ENCODE peak calls at places on chromosomes 12 and 14, in four cellular contexts. X is HepG2, I is K562, N is HCT116. R is an unnamed sample.

GRCh38 chr12:82176761-82177490 is 181.3 kb downstream of the CCDC59 start:
- DNase-seq in N (no peak), I (no peak), X (no peak), R (no peak)

GRCh38 chr12:45887544-45887943 is 102.8 kb downstream of the SCAF11 start:
- DNase-seq in I (no peak), N (no peak), X (no peak), R (no peak)

GRCh38 chr14:89899917-89900680 is 54.4 kb downstream of the EFCAB11 start:
- DNase-seq in N (peak), X (peak), I (peak), R (no peak)

GRCh38 chr14:80930836-80931389 is 10.6 kb downstream of the CEP128 start:
- DNase-seq in I (no peak), N (no peak), X (no peak), R (no peak)

GRCh38 chr14:67883717-67884116 is 64.1 kb downstream of the RAD51B start:
- DNase-seq in I (no peak), X (no peak), N (no peak), R (no peak)

GRCh38 chr14:99786423-99787051 is 6.7 kb upstream of the EML1 start:
- DNase-seq in I (no peak), N (no peak), X (no peak), R (no peak)

GRCh38 chr12:127728285-127728684 is 538.7 kb upstream of the TMEM132C start:
- DNase-seq in I (no peak), X (no peak), N (no peak), R (no peak)

GRCh38 chr12:49092086-49092815 is 2.4 kb downstream of the DHH start:
- DNase-seq in X (peak), N (no peak), I (peak), R (no peak)

GRCh38 chr12:44317651-44318126 is 481.8 kb downstream of the TMEM117 start:
- DNase-seq in N (peak), I (no peak), X (peak), R (peak)

GRCh38 chr12:34604227-34604626 is 581.9 kb downstream of the ALG10 start:
- DNase-seq in X (no peak), I (no peak), N (no peak), R (no peak)

GRCh38 chr14:23285530-23286019 is 357 bp downstream of the HOMEZ start:
- DNase-seq in N (no peak), X (no peak), I (no peak), R (no peak)

GRCh38 chr14:74954232-74954946 is 1.0 kb downstream of the PGF start:
- DNase-seq in X (peak), N (no peak), I (no peak), R (no peak)

GRCh38 chr12:109115758-109116610 is at the start of gene ACACB:
- DNase-seq in X (peak), N (no peak), I (no peak), R (no peak)

GRCh38 chr14:54699087-54699530 is 132.2 kb downstream of the SAMD4A start:
- DNase-seq in I (no peak), N (no peak), X (no peak), R (no peak)

GRCh38 chr14:52182853-52183252 is 84.6 kb upstream of the PTGDR start:
- DNase-seq in I (no peak), N (no peak), X (no peak), R (no peak)

GRCh38 chr14:22563987-22564386 is 25.0 kb downstream of the DAD1 start:
- DNase-seq in X (no peak), N (no peak), I (no peak), R (no peak)

GRCh38 chr12:102888511-102888910 is 28.5 kb downstream of the PAH start:
- DNase-seq in X (no peak), N (no peak), I (no peak), R (no peak)

GRCh38 chr14:31937730-31938346 is 139.3 kb upstream of the ARHGAP5 start:
- DNase-seq in N (peak), X (peak), I (peak), R (peak)

GRCh38 chr14:76434220-76434619 is 58.3 kb downstream of the ESRRB start:
- DNase-seq in X (no peak), I (no peak), N (no peak), R (no peak)

GRCh38 chr14:101556131-101556530 is 5.2 kb upstream of the DIO3 start:
- DNase-seq in X (no peak), N (no peak), I (no peak), R (no peak)

GRCh38 chr14:72443991-72444431 is 449.9 kb downstream of the DPF3 start:
- DNase-seq in N (no peak), I (no peak), X (no peak), R (no peak)

GRCh38 chr14:58637040-58637390 is 747 bp upstream of the DACT1 start:
- DNase-seq in I (no peak), N (no peak), X (no peak), R (no peak)

GRCh38 chr12:76284816-76285750 is 63.1 kb downstream of the BBS10 start:
- DNase-seq in X (peak), I (no peak), N (no peak), R (no peak)

GRCh38 chr12:57837779-57838562 is 8.6 kb downstream of the CTDSP2 start:
- DNase-seq in N (no peak), X (no peak), I (no peak), R (no peak)

GRCh38 chr12:25058619-25059018 is 109.7 kb upstream of the BCAT1 start:
- DNase-seq in N (no peak), I (no peak), X (no peak), R (no peak)

GRCh38 chr14:33840797-33841196 is 110.1 kb downstream of the EGLN3 start:
- DNase-seq in X (no peak), N (no peak), I (no peak), R (no peak)

GRCh38 chr12:68932123-68932700 is 759 bp downstream of the CPM start:
- DNase-seq in X (no peak), I (no peak), N (no peak), R (no peak)

GRCh38 chr12:50325890-50326391 is 42.6 kb upstream of the LIMA1 start:
- DNase-seq in N (no peak), I (no peak), X (peak), R (no peak)

GRCh38 chr14:34649344-34649743 is 19.4 kb upstream of the SNX6 start:
- DNase-seq in X (no peak), N (no peak), I (peak), R (no peak)

GRCh38 chr12:124327362-124328043 is 32.6 kb downstream of the RFLNA start:
- DNase-seq in N (no peak), X (no peak), I (no peak), R (no peak)

GRCh38 chr14:56414231-56414630 is 165.4 kb upstream of the TMEM260 start:
- DNase-seq in X (no peak), N (no peak), I (no peak), R (no peak)

GRCh38 chr12:89861086-89861485 is 152.4 kb upstream of the ATP2B1 start:
- DNase-seq in N (no peak), I (no peak), X (no peak), R (no peak)

GRCh38 chr14:30681752-30682355 is 59.7 kb downstream of the SCFD1 start:
- DNase-seq in I (peak), N (peak), X (peak), R (no peak)

GRCh38 chr12:68468036-68468435 is 135.9 kb upstream of the MDM1 start:
- DNase-seq in N (no peak), X (no peak), I (no peak), R (no peak)

GRCh38 chr12:42779186-42779859 is 189.8 kb upstream of the PRICKLE1 start:
- DNase-seq in I (no peak), X (no peak), N (no peak), R (no peak)

GRCh38 chr12:109963743-109964429 is 32.3 kb downstream of the GIT2 start:
- DNase-seq in N (no peak), X (no peak), I (no peak), R (no peak)

GRCh38 chr12:31324116-31324844 is 1.7 kb downstream of the SINHCAF start:
- DNase-seq in I (peak), N (peak), X (peak), R (no peak)
- TF ChIP-seq TCF7L2 in I (no peak), N (peak), X (no peak), R (peak)

DNA sequence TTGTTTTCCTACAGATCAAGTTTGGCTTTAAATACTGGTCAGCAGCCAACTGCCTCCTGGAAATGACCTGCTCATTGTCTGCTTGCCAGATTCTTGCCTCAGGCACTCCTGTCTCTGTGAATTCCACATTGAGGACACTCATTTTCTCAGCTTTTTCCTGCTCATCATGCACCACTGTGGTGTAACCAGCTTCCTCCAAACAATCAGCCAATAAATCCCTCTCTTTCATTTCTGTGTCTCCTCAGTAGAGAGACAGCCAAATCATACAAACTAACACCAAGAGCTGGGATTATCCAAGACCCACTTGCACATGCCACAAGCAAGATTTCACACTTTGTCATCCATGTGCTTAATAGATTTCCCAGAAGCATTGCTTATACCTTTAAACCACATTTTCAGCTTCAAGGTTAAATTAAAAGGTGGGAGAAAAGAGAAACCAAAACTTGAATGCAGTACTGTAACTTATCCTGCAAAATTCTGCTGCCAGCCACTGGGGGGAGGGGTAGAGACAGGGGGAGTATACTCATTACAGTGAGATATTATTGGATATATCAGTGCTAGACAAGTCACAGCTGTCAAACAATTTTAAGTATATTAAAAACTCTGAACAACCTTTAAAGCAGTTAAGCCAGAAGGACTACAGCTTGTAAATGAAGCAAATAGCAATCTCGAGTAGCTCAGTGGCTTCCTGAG is 105.0 kb downstream of the PPP2R5E start:
- DNase-seq in N (peak), I (peak), X (peak), R (peak)
- TF ChIP-seq POLR2AphosphoS5 in N (no peak), I (no peak), X (no peak), R (no peak)

GRCh38 chr14:26200675-26201074 is 397.2 kb downstream of the NOVA1 start:
- DNase-seq in N (no peak), I (no peak), X (no peak), R (no peak)
- TF ChIP-seq TCF7L2 in N (no peak), I (no peak), X (no peak), R (no peak)

DNA sequence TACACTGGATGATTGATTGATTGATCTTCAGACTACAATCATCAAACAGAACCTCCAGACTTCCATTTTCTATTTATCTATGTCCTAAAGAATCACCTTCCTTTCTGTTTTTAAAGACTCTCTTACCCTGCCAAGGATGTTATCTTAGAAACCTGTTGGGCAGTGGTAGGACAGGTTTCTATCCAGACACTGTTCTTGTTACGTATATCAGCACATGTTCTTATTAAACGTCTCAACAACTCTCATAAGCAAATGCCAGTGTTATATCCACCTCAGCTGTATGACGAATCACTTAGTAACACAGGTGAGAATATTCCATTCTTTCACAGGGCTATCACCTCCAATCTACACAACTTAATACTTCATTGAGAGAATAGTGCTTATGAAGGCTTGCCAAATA is 40.2 kb upstream of the RPL10L start:
- DNase-seq in X (no peak), N (no peak), I (no peak), R (no peak)
- TF ChIP-seq POLR2AphosphoS5 in X (no peak), N (no peak), I (no peak), R (no peak)

GRCh38 chr12:86379337-86379736 is 123.1 kb upstream of the MGAT4C start:
- DNase-seq in X (no peak), N (no peak), I (no peak), R (no peak)

GRCh38 chr12:86376052-86376451 is 119.9 kb upstream of the MGAT4C start:
- DNase-seq in X (peak), I (no peak), N (peak), R (no peak)

GRCh38 chr12:86373813-86374212 is 117.6 kb upstream of the MGAT4C start:
- DNase-seq in I (no peak), N (no peak), X (no peak), R (no peak)
- TF ChIP-seq TCF7L2 in I (no peak), N (no peak), X (no peak), R (no peak)

DNA sequence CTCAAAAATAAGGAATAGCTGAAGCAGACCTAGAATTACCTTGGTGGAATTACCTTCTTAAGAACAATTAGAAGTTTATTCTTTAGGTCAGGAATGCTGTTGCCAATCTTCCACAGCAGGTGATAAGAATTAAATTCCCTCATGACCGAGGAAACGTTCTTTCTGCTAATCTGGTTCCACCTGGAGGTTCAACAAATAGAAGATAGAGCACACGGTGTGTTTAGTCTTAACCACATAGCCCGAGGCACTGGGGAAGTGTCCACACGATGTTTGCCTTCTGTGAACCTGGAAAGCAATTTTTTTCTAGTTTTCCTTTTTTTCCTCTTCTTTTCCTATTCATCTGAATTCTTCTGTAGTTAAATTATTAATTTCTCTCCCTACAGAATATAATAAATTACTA is 906.9 kb downstream of the NRXN3 start:
- DNase-seq in I (no peak), N (no peak), X (no peak), R (no peak)
- TF ChIP-seq POLR2AphosphoS5 in I (no peak), N (no peak), X (no peak), R (no peak)

DNA sequence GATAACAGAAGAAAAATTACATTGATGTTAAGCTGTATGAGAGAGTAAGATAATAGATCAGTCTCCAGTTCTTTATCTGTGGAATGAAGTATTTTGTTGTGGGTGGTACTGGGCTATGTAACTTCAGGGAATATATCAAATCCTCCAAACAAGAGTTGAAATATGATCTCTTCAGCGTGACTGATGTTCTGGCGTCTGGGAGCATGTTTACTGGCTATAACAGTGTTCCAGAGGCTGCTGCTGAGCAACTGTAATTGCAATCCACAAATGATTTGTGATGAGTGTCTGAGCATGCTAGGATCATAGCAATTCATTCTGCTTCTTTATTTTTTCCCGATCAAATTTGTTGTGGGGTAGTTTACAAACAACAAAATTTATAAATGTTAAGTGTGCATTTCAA is 18.6 kb upstream of the CCDC198 start:
- DNase-seq in I (no peak), X (no peak), N (no peak), R (no peak)
- TF ChIP-seq TCF7L2 in I (no peak), X (no peak), N (no peak), R (no peak)

GRCh38 chr12:11885261-11886038 is 185.3 kb upstream of the BCL2L14 start:
- DNase-seq in X (peak), I (no peak), N (no peak), R (no peak)
- TF ChIP-seq POLR2AphosphoS5 in X (no peak), I (no peak), N (no peak), R (no peak)

R was measured in Panc1.